ENCODE peak calls at places on chromosomes 13 and 19, in five cellular contexts. U, S, P, I and O are unnamed samples.

GRCh38 chr13:61286148-61286745 is 129.4 kb downstream of the PCDH20 start:
- DNase-seq in U (no peak), S (no peak), P (no peak), I (peak), O (no peak)

GRCh38 chr13:51619614-51620013 is 35.4 kb downstream of the WDFY2 start:
- DNase-seq in U (peak), S (no peak), P (no peak), I (no peak), O (peak)

GRCh38 chr19:35045667-35046300 is 4.3 kb downstream of the HPN start:
- DNase-seq in U (peak), S (no peak), P (no peak), I (peak), O (no peak)

GRCh38 chr19:28221736-28222135 is 991.2 kb downstream of the UQCRFS1 start:
- DNase-seq in U (no peak), S (no peak), P (no peak), I (no peak), O (no peak)

GRCh38 chr13:91185294-91185863 is 162.1 kb upstream of the MIR17HG start:
- DNase-seq in U (no peak), S (no peak), P (no peak), I (peak), O (no peak)

GRCh38 chr13:81021284-81021683 is 680.4 kb upstream of the SPRY2 start:
- DNase-seq in U (no peak), S (no peak), P (no peak), I (no peak), O (no peak)

GRCh38 chr19:40358773-40359172 is 10.3 kb downstream of the PLD3 start:
- DNase-seq in U (no peak), S (no peak), P (no peak), I (no peak), O (no peak)

GRCh38 chr13:110350509-110350908 is 43.4 kb downstream of the COL4A2 start:
- DNase-seq in U (no peak), S (no peak), P (no peak), I (no peak), O (no peak)

GRCh38 chr13:34867590-34867989 is 74.5 kb upstream of the NBEA start:
- DNase-seq in U (peak), S (peak), P (no peak), I (no peak), O (peak)

GRCh38 chr19:55669418-55670279 is 5.4 kb upstream of the EPN1 start:
- DNase-seq in U (no peak), S (no peak), P (no peak), I (no peak), O (no peak)

GRCh38 chr19:2261438-2262172 is 5.4 kb upstream of the JSRP1 start:
- DNase-seq in U (no peak), S (no peak), P (peak), I (peak), O (no peak)

GRCh38 chr13:114044486-114044885 is 70.6 kb upstream of the C13orf46 start:
- DNase-seq in U (peak), S (no peak), P (no peak), I (no peak), O (no peak)

GRCh38 chr13:50222569-50223332 is 207.5 kb downstream of the KCNRG start:
- DNase-seq in U (peak), S (no peak), P (peak), I (no peak), O (peak)

GRCh38 chr19:35828694-35829301 is 16.2 kb upstream of the PRODH2 start:
- DNase-seq in U (peak), S (no peak), P (peak), I (peak), O (peak)

GRCh38 chr19:5182811-5183210 is 157.8 kb downstream of the PTPRS start:
- DNase-seq in U (peak), S (no peak), P (no peak), I (no peak), O (no peak)

GRCh38 chr19:4123615-4124568 is at the start of gene MAP2K2:
- DNase-seq in U (peak), S (peak), P (peak), I (peak), O (peak)

GRCh38 chr13:109671919-109672318 is 114.5 kb downstream of the IRS2 start:
- DNase-seq in U (no peak), S (no peak), P (no peak), I (no peak), O (no peak)

GRCh38 chr19:1233361-1233667 is 4.5 kb downstream of the CBARP start:
- DNase-seq in U (no peak), S (no peak), P (no peak), I (no peak), O (no peak)

GRCh38 chr13:97710797-97711196 is 242.7 kb upstream of the IPO5 start:
- DNase-seq in U (no peak), S (no peak), P (no peak), I (no peak), O (no peak)

GRCh38 chr13:99250977-99251825 is 7.0 kb downstream of the GPR18 start:
- DNase-seq in U (no peak), S (no peak), P (no peak), I (no peak), O (no peak)

GRCh38 chr19:33811736-33812387 is 15.2 kb downstream of the KCTD15 start:
- DNase-seq in U (peak), S (no peak), P (no peak), I (no peak), O (no peak)

GRCh38 chr19:55158423-55158822 is 891 bp upstream of the TNNI3 start:
- DNase-seq in U (no peak), S (no peak), P (no peak), I (no peak), O (no peak)

GRCh38 chr13:112096959-112097358 is 30.0 kb downstream of the SOX1 start:
- DNase-seq in U (no peak), S (no peak), P (no peak), I (no peak), O (no peak)

GRCh38 chr19:17346109-17346671 is 8.8 kb downstream of the GTPBP3 start:
- DNase-seq in U (peak), S (no peak), P (peak), I (peak), O (no peak)

GRCh38 chr13:112648966-112649690 is 40.7 kb upstream of the ATP11A start:
- DNase-seq in U (no peak), S (no peak), P (no peak), I (no peak), O (no peak)

GRCh38 chr19:16337809-16338469 is 13.3 kb downstream of the KLF2 start:
- DNase-seq in U (peak), S (no peak), P (no peak), I (no peak), O (no peak)

GRCh38 chr19:13040232-13040915 is 45.1 kb downstream of the NFIX start:
- DNase-seq in U (peak), S (no peak), P (no peak), I (no peak), O (no peak)

GRCh38 chr19:19860756-19861390 is 4.8 kb upstream of the ZNF253 start:
- DNase-seq in U (no peak), S (no peak), P (no peak), I (peak), O (no peak)

GRCh38 chr13:38496956-38497355 is 147.3 kb downstream of the UFM1 start:
- DNase-seq in U (no peak), S (no peak), P (no peak), I (no peak), O (no peak)

DNA sequence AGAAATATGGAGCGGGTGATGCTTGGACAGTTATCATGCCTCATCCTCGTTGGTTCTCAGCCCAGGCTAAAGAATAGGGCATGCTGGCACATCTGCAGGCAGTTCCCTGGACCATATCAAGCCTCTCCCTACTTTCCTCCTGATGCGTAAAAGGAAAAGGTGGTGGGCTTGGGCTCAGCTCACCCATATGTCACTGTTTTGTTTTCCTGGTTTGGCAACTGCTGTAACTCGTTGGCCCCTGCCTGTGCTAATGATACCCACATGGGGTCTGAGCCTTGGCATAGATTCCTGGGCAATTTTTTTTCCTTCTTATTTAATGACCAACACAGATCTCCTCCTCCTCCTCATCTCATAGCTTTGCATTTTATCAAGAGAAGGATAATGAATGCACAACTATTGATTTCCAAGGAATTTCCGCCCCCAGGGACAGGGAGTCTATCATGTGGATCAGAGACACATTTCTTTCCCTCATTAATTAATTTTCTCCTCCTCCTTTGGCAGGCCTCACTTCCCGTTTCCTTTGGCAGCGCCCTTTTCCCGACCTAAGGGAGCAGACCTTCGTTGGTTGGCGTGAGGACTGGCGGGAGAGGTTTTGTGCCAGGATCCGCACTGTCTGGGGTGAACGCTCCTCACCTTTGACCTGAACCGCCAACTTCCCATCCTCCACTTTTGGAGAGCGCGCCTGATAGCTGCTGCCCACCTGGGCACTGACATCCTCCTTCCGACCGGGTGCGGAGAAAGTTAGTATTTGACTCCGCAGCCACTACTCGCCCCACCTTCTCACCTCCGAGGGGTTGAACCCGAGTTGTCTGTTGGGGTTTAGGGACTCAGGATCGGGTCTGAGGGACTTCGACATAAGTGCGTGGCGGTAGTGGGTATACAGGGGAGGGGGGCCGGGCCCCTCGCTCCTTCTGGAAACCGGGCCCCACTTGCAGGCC is 3.4 kb upstream of the POU4F1 start:
- DNase-seq in U (no peak), S (no peak), P (no peak), I (peak), O (no peak)
- H3K4me3 ChIP-seq in U (no peak), S (no peak), P (no peak), I (peak), O (no peak)

GRCh38 chr19:9435279-9436268 is at the start of gene ZNF266:
- DNase-seq in U (peak), S (peak), P (peak), I (peak), O (peak)

GRCh38 chr19:9427941-9428340 is 7.4 kb downstream of the ZNF266 start:
- DNase-seq in U (no peak), S (no peak), P (no peak), I (peak), O (no peak)

GRCh38 chr19:9436358-9436757 is 985 bp upstream of the ZNF266 start:
- DNase-seq in U (no peak), S (no peak), P (no peak), I (no peak), O (no peak)

GRCh38 chr19:9430444-9430843 is 4.9 kb downstream of the ZNF266 start:
- DNase-seq in U (no peak), S (no peak), P (no peak), I (no peak), O (no peak)

GRCh38 chr19:9431475-9431874 is 3.9 kb downstream of the ZNF266 start:
- DNase-seq in U (peak), S (no peak), P (peak), I (peak), O (no peak)
- TF ChIP-seq CTCF in U (peak), S (peak), P (peak), I (peak), O (peak)

DNA sequence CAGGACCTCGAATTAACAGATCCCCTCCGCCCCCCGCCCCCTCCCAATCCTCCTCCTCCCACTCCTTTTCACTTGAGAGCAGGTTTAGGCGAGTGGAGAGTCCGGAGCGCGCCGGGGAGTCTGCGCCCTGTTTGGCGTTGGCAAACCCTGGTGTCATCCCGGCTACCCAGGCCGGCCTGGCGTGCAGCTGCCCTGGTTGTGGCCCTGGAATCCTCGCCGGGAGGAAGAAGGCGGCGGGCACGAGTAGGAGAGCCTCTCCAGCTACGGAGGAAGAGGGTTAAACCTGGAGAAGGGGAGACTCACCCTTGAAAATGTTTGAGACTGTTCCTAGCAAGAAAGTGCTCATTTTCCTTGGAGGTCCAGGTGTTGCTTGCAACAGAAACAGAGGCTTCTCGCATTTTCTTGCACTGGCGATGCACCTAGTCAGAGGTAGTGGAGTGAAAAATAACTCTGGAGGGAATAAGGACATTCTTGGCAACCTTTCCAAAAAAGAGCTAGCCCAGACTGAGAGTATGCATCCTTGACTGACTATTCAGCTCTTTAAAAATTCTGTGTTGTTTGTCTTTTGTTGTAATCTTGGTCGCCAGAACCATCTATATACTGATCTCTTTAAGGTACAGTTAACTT is 1.3 kb upstream of the SOX21 start:
- DNase-seq in U (no peak), S (no peak), P (no peak), I (peak), O (no peak)
- H3K4me3 ChIP-seq in U (no peak), S (no peak), P (no peak), I (peak), O (no peak)

DNA sequence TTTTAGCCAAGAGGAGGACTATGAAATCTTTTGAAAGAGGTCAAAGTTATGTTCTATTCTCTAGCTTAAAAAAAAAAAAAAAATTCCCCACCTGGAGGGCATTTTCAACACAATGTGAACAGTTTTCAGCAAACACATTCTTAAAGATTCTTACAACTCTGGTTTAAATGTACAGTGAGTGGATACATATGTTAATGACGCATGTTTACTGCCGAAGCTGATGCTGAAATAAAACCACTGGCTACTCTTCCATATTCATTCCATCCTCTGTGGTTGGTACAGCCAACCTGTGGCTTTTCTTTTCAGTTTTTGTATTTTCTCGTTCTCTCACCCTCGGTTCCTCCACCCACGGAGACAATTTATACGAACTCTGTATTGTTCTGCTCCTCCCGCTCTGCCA is 466.3 kb upstream of the ARGLU1 start:
- DNase-seq in U (no peak), S (no peak), P (no peak), I (no peak), O (no peak)
- TF ChIP-seq CTCF in U (no peak), S (no peak), P (no peak), I (no peak), O (no peak)

DNA sequence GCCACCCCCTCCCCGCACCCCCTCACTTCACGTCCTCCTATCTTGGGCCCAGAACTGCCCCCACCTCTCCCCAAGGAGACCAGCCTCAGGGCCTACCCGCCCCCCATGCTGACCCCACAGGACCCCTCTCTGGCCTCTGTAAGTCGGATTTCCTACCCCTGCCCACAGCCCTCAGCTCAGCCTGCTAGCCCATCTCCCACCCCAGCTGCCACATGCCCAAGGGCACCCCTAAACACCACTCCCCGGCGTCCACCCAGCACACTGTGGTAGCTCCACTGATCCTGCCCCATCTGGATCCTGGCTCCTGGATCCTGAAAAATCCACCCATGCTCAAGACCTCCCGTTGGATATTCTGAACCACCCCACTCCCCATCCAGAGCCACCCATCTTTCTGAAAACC is 805 bp downstream of the EVI5L start:
- DNase-seq in U (no peak), S (no peak), P (no peak), I (no peak), O (no peak)
- H3K4me3 ChIP-seq in U (peak), S (peak), P (no peak), I (peak), O (peak)